ENCODE peak calls at places on chromosome 1, in six cellular contexts. One of them, this sample, is unnamed.

GRCh38 chr1:7526196-7526866 is 244.8 kb upstream of the VAMP3 start:
- DNase-seq in dorsolateral prefrontal cortex: no peak
- DNase-seq in dermis blood vessel endothelial cell: no peak
- DNase-seq in left lung: peak; percentile 20
- DNase-seq in CD8-positive, alpha-beta T cell: no peak
- DNase-seq in omental fat pad: no peak
- DNase-seq in this sample: no peak

GRCh38 chr1:241688940-241689368 is 36.9 kb downstream of the WDR64 start:
- DNase-seq in dermis blood vessel endothelial cell: no peak
- DNase-seq in left lung: no peak
- DNase-seq in omental fat pad: no peak
- DNase-seq in dorsolateral prefrontal cortex: no peak
- DNase-seq in CD8-positive, alpha-beta T cell: no peak
- DNase-seq in this sample: no peak

GRCh38 chr1:150974580-150975478 is at the start of gene CERS2:
- DNase-seq in CD8-positive, alpha-beta T cell: peak; percentile 78
- DNase-seq in omental fat pad: no peak
- DNase-seq in dermis blood vessel endothelial cell: peak; percentile 87
- DNase-seq in left lung: peak; percentile 82
- DNase-seq in dorsolateral prefrontal cortex: peak; percentile 67
- DNase-seq in this sample: peak; percentile 93

GRCh38 chr1:92795166-92795565 is 10.3 kb upstream of the EVI5 start:
- DNase-seq in dorsolateral prefrontal cortex: no peak
- DNase-seq in omental fat pad: no peak
- DNase-seq in left lung: no peak
- DNase-seq in CD8-positive, alpha-beta T cell: no peak
- DNase-seq in dermis blood vessel endothelial cell: no peak
- DNase-seq in this sample: no peak

GRCh38 chr1:110466646-110467280 is 15.8 kb downstream of the PROK1 start:
- DNase-seq in dermis blood vessel endothelial cell: no peak
- DNase-seq in omental fat pad: no peak
- DNase-seq in dorsolateral prefrontal cortex: no peak
- DNase-seq in CD8-positive, alpha-beta T cell: no peak
- DNase-seq in left lung: no peak
- DNase-seq in this sample: no peak

GRCh38 chr1:155324717-155325595 is 4.3 kb downstream of the RUSC1 start:
- DNase-seq in CD8-positive, alpha-beta T cell: no peak
- DNase-seq in left lung: peak; percentile 66
- DNase-seq in dermis blood vessel endothelial cell: peak; percentile 69
- DNase-seq in omental fat pad: no peak
- DNase-seq in dorsolateral prefrontal cortex: no peak
- DNase-seq in this sample: peak; percentile 17

GRCh38 chr1:30201015-30201414 is 522.4 kb downstream of the MATN1 start:
- DNase-seq in CD8-positive, alpha-beta T cell: no peak
- DNase-seq in left lung: no peak
- DNase-seq in dermis blood vessel endothelial cell: no peak
- DNase-seq in dorsolateral prefrontal cortex: no peak
- DNase-seq in omental fat pad: no peak
- DNase-seq in this sample: no peak

GRCh38 chr1:198125995-198126758 is 30.6 kb upstream of the NEK7 start:
- DNase-seq in CD8-positive, alpha-beta T cell: no peak
- DNase-seq in dermis blood vessel endothelial cell: peak; percentile 61
- DNase-seq in dorsolateral prefrontal cortex: no peak
- DNase-seq in omental fat pad: no peak
- DNase-seq in left lung: no peak
- DNase-seq in this sample: no peak

GRCh38 chr1:246107516-246108277 is 399.4 kb downstream of the SMYD3 start:
- DNase-seq in left lung: no peak
- DNase-seq in CD8-positive, alpha-beta T cell: no peak
- DNase-seq in dorsolateral prefrontal cortex: no peak
- DNase-seq in dermis blood vessel endothelial cell: peak; percentile 39
- DNase-seq in omental fat pad: no peak
- DNase-seq in this sample: no peak

GRCh38 chr1:156874142-156874541 is 13.5 kb downstream of the NTRK1 start:
- DNase-seq in left lung: no peak
- DNase-seq in omental fat pad: no peak
- DNase-seq in CD8-positive, alpha-beta T cell: no peak
- DNase-seq in dorsolateral prefrontal cortex: no peak
- DNase-seq in dermis blood vessel endothelial cell: no peak
- DNase-seq in this sample: no peak

GRCh38 chr1:11802616-11802972 is 3.2 kb downstream of the MTHFR start:
- DNase-seq in dermis blood vessel endothelial cell: peak; percentile 31
- DNase-seq in dorsolateral prefrontal cortex: no peak
- DNase-seq in CD8-positive, alpha-beta T cell: no peak
- DNase-seq in omental fat pad: no peak
- DNase-seq in left lung: no peak
- DNase-seq in this sample: no peak

GRCh38 chr1:65958561-65959350 is 166.1 kb downstream of the PDE4B start:
- DNase-seq in CD8-positive, alpha-beta T cell: no peak
- DNase-seq in dermis blood vessel endothelial cell: peak; percentile 72
- DNase-seq in omental fat pad: no peak
- DNase-seq in left lung: no peak
- DNase-seq in dorsolateral prefrontal cortex: no peak
- DNase-seq in this sample: peak; percentile 61

GRCh38 chr1:1916882-1917281 is 1.8 kb downstream of the CALML6 start:
- DNase-seq in CD8-positive, alpha-beta T cell: no peak
- DNase-seq in dorsolateral prefrontal cortex: no peak
- DNase-seq in dermis blood vessel endothelial cell: no peak
- DNase-seq in omental fat pad: no peak
- DNase-seq in left lung: no peak
- DNase-seq in this sample: no peak

GRCh38 chr1:71510725-71511124 is 429.9 kb upstream of the ZRANB2 start:
- DNase-seq in dorsolateral prefrontal cortex: no peak
- DNase-seq in dermis blood vessel endothelial cell: no peak
- DNase-seq in left lung: no peak
- DNase-seq in CD8-positive, alpha-beta T cell: no peak
- DNase-seq in omental fat pad: no peak
- DNase-seq in this sample: peak; percentile 11

GRCh38 chr1:51729824-51730284 is 113.0 kb downstream of the OSBPL9 start:
- DNase-seq in omental fat pad: no peak
- DNase-seq in dermis blood vessel endothelial cell: peak; percentile 42
- DNase-seq in CD8-positive, alpha-beta T cell: peak; percentile 34
- DNase-seq in left lung: no peak
- DNase-seq in dorsolateral prefrontal cortex: no peak
- DNase-seq in this sample: peak; percentile 32

GRCh38 chr1:50667272-50667671 is 244.0 kb upstream of the DMRTA2 start:
- DNase-seq in dermis blood vessel endothelial cell: peak; percentile 36
- DNase-seq in omental fat pad: no peak
- DNase-seq in dorsolateral prefrontal cortex: no peak
- DNase-seq in CD8-positive, alpha-beta T cell: no peak
- DNase-seq in left lung: no peak
- DNase-seq in this sample: no peak

GRCh38 chr1:181324797-181325616 is 158.3 kb upstream of the CACNA1E start:
- DNase-seq in left lung: no peak
- DNase-seq in omental fat pad: no peak
- DNase-seq in CD8-positive, alpha-beta T cell: peak; percentile 48
- DNase-seq in dorsolateral prefrontal cortex: no peak
- DNase-seq in dermis blood vessel endothelial cell: no peak
- DNase-seq in this sample: no peak

GRCh38 chr1:243256590-243256989 is 749 bp downstream of the SDCCAG8 start:
- DNase-seq in dorsolateral prefrontal cortex: no peak
- DNase-seq in left lung: no peak
- DNase-seq in omental fat pad: no peak
- DNase-seq in dermis blood vessel endothelial cell: no peak
- DNase-seq in CD8-positive, alpha-beta T cell: no peak
- DNase-seq in this sample: no peak

GRCh38 chr1:2124446-2125198 is 70.0 kb downstream of the FAAP20 start:
- DNase-seq in left lung: peak; percentile 45
- DNase-seq in dermis blood vessel endothelial cell: no peak
- DNase-seq in omental fat pad: no peak
- DNase-seq in dorsolateral prefrontal cortex: no peak
- DNase-seq in CD8-positive, alpha-beta T cell: no peak
- DNase-seq in this sample: no peak

This sample was measured in MM.1S.